ENCODE peak calls at places on chromosomes 16 and 17, in four cellular contexts. V is neural crest cell; S is mammary epithelial cell; W is CD8-positive, alpha-beta T cell. Z is an unnamed sample.

GRCh38 chr17:14346801-14347200 is 45.9 kb downstream of the HS3ST3B1 start:
- DNase-seq in W (no peak), V (no peak), S (no peak), Z (no peak)

GRCh38 chr17:38509008-38509771 is 80.9 kb downstream of the ARHGAP23 start:
- DNase-seq in W (peak), V (peak), S (peak), Z (peak)

GRCh38 chr16:12168054-12169018 is 191.8 kb downstream of the SNX29 start:
- DNase-seq in S (no peak), V (no peak), W (no peak), Z (no peak)

GRCh38 chr17:1067282-1067956 is 70.5 kb downstream of the TIMM22 start:
- DNase-seq in V (no peak), W (no peak), S (peak), Z (no peak)

GRCh38 chr17:38852771-38853291 is 690 bp downstream of the RPL23 start:
- DNase-seq in V (no peak), S (no peak), W (no peak), Z (no peak)

GRCh38 chr16:68265078-68265925 is 976 bp downstream of the SLC7A6 start:
- DNase-seq in S (peak), V (no peak), W (no peak), Z (no peak)

GRCh38 chr17:19717411-19717908 is 1.1 kb upstream of the SLC47A2 start:
- DNase-seq in W (no peak), S (no peak), V (no peak), Z (no peak)

GRCh38 chr17:72151565-72152391 is 31.0 kb downstream of the SOX9 start:
- DNase-seq in V (no peak), S (peak), W (no peak), Z (no peak)

GRCh38 chr16:1863681-1864460 is 8.1 kb downstream of the MEIOB start:
- DNase-seq in V (no peak), S (no peak), W (no peak), Z (no peak)

GRCh38 chr16:69107311-69107962 is 2.0 kb downstream of the HAS3 start:
- DNase-seq in S (peak), W (no peak), V (peak), Z (no peak)

GRCh38 chr16:68470461-68471150 is 22.3 kb upstream of the SMPD3 start:
- DNase-seq in W (no peak), S (no peak), V (no peak), Z (no peak)

GRCh38 chr16:72858611-72859493 is 189.1 kb downstream of the ZFHX3 start:
- DNase-seq in S (no peak), V (no peak), W (no peak), Z (no peak)

GRCh38 chr17:63626551-63627228 is 4.5 kb downstream of the MAP3K3 start:
- DNase-seq in W (no peak), V (no peak), S (no peak), Z (no peak)

GRCh38 chr17:62898239-62898864 is 67.7 kb upstream of the TANC2 start:
- DNase-seq in S (no peak), W (no peak), V (no peak), Z (no peak)

GRCh38 chr16:88705746-88706287 is 391 bp downstream of the RNF166 start:
- DNase-seq in V (no peak), W (no peak), S (no peak), Z (no peak)

GRCh38 chr16:72637306-72637705 is 410.6 kb downstream of the ZFHX3 start:
- DNase-seq in V (no peak), S (peak), W (no peak), Z (peak)

GRCh38 chr17:48254896-48255295 is 147.3 kb downstream of the SNX11 start:
- DNase-seq in S (no peak), W (no peak), V (no peak), Z (no peak)

GRCh38 chr16:57795431-57795878 is 6.8 kb downstream of the KIFC3 start:
- DNase-seq in S (peak), V (no peak), W (no peak), Z (no peak)

GRCh38 chr16:89922477-89922883 is 662 bp upstream of the TUBB3 start:
- DNase-seq in S (peak), W (no peak), V (peak), Z (peak)

GRCh38 chr17:12457493-12457892 is 208.2 kb upstream of the MYOCD start:
- DNase-seq in W (no peak), S (no peak), V (no peak), Z (no peak)

GRCh38 chr17:32795339-32795979 is 81.5 kb downstream of the MYO1D start:
- DNase-seq in S (no peak), W (no peak), V (no peak), Z (no peak)

GRCh38 chr17:57091186-57091618 is 6.2 kb downstream of the AKAP1 start:
- DNase-seq in S (no peak), V (no peak), W (no peak), Z (no peak)

GRCh38 chr17:67571478-67571877 is 146.3 kb upstream of the NOL11 start:
- DNase-seq in V (no peak), W (no peak), S (no peak), Z (no peak)

GRCh38 chr17:48058393-48059124 is 10.4 kb downstream of the NFE2L1 start:
- DNase-seq in V (no peak), S (no peak), W (no peak), Z (no peak)

GRCh38 chr17:37516131-37516561 is 26.5 kb downstream of the DUSP14 start:
- DNase-seq in W (no peak), V (no peak), S (no peak), Z (no peak)

GRCh38 chr17:28174352-28175046 is 132.0 kb downstream of the NLK start:
- DNase-seq in V (no peak), W (no peak), S (peak), Z (no peak)

GRCh38 chr16:54655171-54655590 is 275.5 kb upstream of the IRX5 start:
- DNase-seq in V (no peak), S (peak), W (no peak), Z (no peak)

GRCh38 chr17:4920351-4921048 is 11.6 kb upstream of the GP1BA start:
- DNase-seq in V (no peak), S (peak), W (no peak), Z (no peak)

GRCh38 chr17:28953444-28954118 is 2.3 kb upstream of the PHF12 start:
- DNase-seq in V (peak), W (peak), S (peak), Z (no peak)

GRCh38 chr17:75163074-75163473 is 8.8 kb upstream of the JPT1 start:
- DNase-seq in W (no peak), S (no peak), V (no peak), Z (no peak)

GRCh38 chr17:83079340-83079747 is at the start of gene METRNL:
- DNase-seq in S (peak), W (peak), V (peak), Z (no peak)

GRCh38 chr17:64400644-64401043 is 10.0 kb upstream of the PECAM1 start:
- DNase-seq in W (no peak), S (no peak), V (no peak), Z (no peak)

GRCh38 chr17:55416470-55417052 is 5.1 kb downstream of the MMD start:
- DNase-seq in S (no peak), V (no peak), W (no peak), Z (no peak)

GRCh38 chr17:64781013-64781392 is 118.9 kb upstream of the SMURF2 start:
- DNase-seq in W (no peak), S (no peak), V (no peak), Z (no peak)

GRCh38 chr17:63537991-63538692 is 12.1 kb upstream of the DCAF7 start:
- DNase-seq in S (no peak), V (no peak), W (no peak), Z (no peak)

GRCh38 chr16:17354121-17354750 is 116.5 kb downstream of the XYLT1 start:
- DNase-seq in S (no peak), V (no peak), W (no peak), Z (no peak)

GRCh38 chr17:63927464-63928171 is 4.5 kb downstream of the CD79B start:
- DNase-seq in V (no peak), S (no peak), W (no peak), Z (no peak)

GRCh38 chr17:45784583-45785372 is 658 bp downstream of the CRHR1 start:
- DNase-seq in W (peak), V (peak), S (peak), Z (no peak)

GRCh38 chr17:77527394-77527793 is 386.6 kb downstream of the SEC14L1 start:
- DNase-seq in S (no peak), W (no peak), V (no peak), Z (no peak)

GRCh38 chr17:77527836-77528505 is 387.2 kb downstream of the SEC14L1 start:
- DNase-seq in V (no peak), S (no peak), W (no peak), Z (no peak)

GRCh38 chr17:77529328-77529650 is 388.5 kb downstream of the SEC14L1 start:
- DNase-seq in S (no peak), V (no peak), W (no peak), Z (no peak)

GRCh38 chr17:77530591-77530990 is 389.8 kb downstream of the SEC14L1 start:
- DNase-seq in V (no peak), W (no peak), S (no peak), Z (no peak)

DNA sequence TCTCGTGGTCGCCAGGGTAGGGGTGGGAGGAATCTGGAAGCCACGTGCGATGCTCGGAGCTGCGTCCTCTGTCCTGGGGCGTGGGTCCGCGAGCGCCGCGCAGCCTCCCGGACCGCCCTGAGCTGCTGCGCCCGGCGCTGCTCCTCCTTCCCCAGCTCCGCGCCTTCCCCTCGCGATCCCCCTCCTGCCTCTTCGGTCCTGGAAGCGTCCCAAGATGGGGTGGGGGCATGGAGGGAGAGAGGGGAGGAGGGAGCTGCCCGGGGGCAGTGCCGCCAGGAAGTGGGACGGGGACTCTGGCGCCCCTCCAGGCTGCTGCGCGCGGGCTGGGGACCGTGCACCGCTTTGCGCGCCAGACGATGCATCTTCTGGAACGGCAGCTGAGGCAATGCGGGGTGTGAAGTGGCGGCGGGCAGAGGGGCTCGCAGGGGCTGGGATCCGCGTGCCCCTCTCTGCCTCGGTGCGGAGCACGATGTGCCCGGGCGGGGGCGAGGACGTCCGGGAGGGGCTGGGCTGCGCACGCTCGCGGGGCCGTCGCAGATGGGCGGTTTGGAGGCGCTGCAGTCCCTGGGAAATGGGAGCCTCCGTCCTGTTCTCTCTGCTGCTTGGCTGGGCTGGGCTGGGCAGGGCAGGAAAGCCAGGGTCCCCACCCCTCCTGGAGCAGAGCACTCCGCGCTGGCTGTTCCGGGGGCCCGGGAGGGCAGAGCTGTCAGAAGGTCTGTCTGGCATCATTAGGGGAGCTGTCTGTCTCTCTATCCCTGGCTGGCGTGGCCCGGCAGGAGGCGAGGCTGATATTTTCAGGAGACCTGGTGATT is 388.0 kb downstream of the SEC14L1 start:
- DNase-seq in V (peak), W (peak), S (no peak), Z (no peak)
- TF ChIP-seq CTCF in V (peak), W (peak), S (no peak), Z (no peak)

DNA sequence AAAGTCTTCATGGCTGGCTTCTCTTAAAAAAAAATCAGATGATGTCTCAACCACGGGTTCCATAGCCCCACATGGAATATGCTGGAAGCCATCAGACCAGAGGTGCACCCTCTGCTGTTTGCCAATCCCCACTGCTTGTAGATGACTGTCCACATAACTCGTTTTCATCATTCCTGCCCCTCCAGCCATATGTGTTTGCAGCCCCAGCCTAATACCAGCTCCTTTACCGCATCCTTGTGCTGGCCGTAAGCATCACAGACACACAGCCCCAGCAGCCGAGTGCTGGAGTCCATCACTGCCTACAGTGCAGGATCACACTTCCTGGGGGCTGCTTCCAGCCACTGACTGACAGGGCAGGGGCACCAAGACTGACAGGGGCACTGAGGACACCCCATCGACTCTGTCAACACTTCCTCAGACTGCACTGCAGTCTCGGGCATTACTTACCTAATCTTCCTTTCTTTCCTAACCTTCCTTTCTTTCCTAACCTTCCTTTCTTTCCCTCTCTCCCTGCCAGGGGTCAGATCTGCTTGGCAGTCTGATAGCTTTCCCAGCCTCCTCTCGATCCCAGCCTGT is 5.0 kb downstream of the RCVRN start:
- DNase-seq in V (no peak), S (no peak), W (no peak), Z (no peak)
- TF ChIP-seq CTCF in V (no peak), S (no peak), W (no peak), Z (no peak)

DNA sequence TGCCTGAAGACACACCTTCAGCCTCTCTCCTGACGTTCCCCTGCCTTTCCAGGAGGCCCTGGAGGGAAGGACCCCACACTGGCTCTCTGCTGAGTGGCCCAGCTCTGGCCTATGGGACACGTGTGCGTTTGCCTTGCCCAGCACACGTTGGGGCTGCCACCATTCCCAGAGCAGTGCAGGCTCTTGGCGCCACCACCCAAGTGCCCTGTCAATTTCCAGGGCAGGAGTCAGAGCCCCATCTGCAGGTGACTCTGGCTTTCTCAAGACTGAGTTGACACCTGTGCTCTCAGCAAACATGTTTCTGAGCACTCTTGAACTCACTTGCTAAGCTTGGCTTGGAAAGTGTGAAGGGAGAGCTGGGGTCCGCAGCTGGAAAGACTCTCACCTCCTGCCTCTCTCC is 4.7 kb upstream of the IRF8 start:
- DNase-seq in W (no peak), S (no peak), V (no peak), Z (no peak)
- TF ChIP-seq CTCF in W (no peak), S (no peak), V (no peak), Z (no peak)

GRCh38 chr17:44074231-44074910 is 3.8 kb downstream of the G6PC3 start:
- DNase-seq in S (no peak), V (no peak), W (no peak), Z (no peak)

GRCh38 chr17:44077595-44077909 is 7.0 kb downstream of the G6PC3 start:
- DNase-seq in S (no peak), V (no peak), W (no peak), Z (no peak)

GRCh38 chr17:44076716-44077594 is 6.4 kb downstream of the G6PC3 start:
- DNase-seq in S (no peak), W (no peak), V (no peak), Z (no peak)

GRCh38 chr17:44075598-44076293 is 5.2 kb downstream of the G6PC3 start:
- DNase-seq in V (no peak), W (no peak), S (no peak), Z (no peak)

GRCh38 chr17:44074911-44075285 is 4.4 kb downstream of the G6PC3 start:
- DNase-seq in S (no peak), W (no peak), V (no peak), Z (no peak)
- TF ChIP-seq CTCF in S (no peak), W (no peak), V (no peak), Z (no peak)

GRCh38 chr17:17379197-17379991 is 76.2 kb downstream of the NT5M start:
- DNase-seq in V (no peak), W (no peak), S (peak), Z (no peak)
- TF ChIP-seq CTCF in V (no peak), W (no peak), S (no peak), Z (no peak)

GRCh38 chr17:43365356-43365755 is 33.4 kb upstream of the ARL4D start:
- DNase-seq in V (no peak), W (no peak), S (no peak), Z (no peak)
- TF ChIP-seq CTCF in V (no peak), W (no peak), S (peak), Z (no peak)

DNA sequence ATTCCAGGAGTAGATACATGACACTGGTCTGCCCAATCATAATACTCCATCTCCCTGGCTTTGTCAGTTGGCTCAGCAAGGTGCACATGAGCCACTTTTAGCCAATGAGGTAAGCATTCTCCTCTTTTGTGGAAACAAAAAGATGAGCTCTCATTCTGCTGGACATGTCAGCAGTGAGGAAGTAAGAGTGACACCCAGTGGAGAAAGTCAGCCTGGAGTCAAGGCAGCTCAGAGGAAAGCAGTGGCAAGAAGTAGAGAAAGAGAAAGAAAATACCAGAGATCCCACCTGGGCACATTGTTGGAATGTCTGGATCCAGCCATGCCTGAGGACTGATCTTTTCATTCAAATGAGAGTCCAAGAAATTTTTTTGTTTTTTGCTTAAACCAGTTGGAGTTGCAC is 496.9 kb upstream of the C16orf82 start:
- DNase-seq in V (peak), W (no peak), S (no peak), Z (no peak)
- TF ChIP-seq CTCF in V (peak), W (no peak), S (no peak), Z (no peak)

GRCh38 chr17:30426292-30426691 is 47.6 kb downstream of the CPD start:
- DNase-seq in V (no peak), S (no peak), W (no peak), Z (no peak)

GRCh38 chr17:30421592-30421991 is 42.9 kb downstream of the CPD start:
- DNase-seq in V (no peak), W (no peak), S (no peak), Z (no peak)

GRCh38 chr17:30427611-30428010 is 48.9 kb downstream of the CPD start:
- DNase-seq in S (no peak), V (no peak), W (no peak), Z (no peak)

GRCh38 chr17:30422171-30422570 is 43.4 kb downstream of the CPD start:
- DNase-seq in S (no peak), W (no peak), V (no peak), Z (no peak)
- TF ChIP-seq CTCF in S (no peak), W (no peak), V (no peak), Z (no peak)

DNA sequence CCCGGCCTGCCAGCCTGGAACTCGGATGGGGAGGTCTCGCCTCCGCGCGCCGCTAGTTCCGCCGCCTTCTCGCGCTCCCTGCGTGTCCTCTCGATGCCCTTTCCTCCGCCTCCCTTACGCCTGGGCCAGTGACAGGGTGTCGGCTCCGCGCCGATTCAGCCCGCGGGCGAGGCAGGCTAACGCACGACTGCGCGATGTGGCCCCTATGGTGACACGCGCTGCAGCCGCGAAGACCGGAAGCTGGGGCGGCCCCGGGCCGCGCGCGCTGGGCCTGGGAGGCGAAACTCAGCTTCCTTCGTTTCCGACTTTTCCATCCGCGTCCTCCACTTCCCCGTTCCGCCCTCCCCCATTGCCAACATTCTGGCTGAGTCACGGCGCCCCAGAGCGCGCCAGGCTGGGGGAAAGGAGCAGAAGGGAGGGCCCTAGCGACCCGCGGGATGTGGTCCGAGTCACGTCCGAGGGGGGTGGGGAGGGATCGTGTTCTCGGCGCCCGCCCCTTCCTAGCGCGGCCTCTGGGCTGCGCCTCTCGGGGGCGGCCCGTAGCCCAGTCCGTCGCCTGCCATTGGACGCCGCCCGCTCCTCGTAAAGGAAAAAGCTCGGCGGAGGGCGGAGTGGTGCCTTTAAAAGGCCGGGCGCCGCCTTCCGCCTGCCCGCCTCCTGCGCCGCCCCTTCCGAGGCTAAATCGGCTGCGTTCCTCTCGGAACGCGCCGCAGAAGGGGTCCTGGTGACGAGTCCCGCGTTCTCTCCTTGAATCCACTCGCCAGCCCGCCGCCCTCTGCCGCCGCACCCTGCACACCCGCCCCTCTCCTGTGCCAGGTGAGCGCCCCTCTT is at the start of gene ALDOA:
- DNase-seq in V (peak), W (peak), S (peak), Z (peak)
- TF ChIP-seq CTCF in V (no peak), W (no peak), S (no peak), Z (no peak)

Z was measured in HFF-Myc.